ENCODE peak calls at places on chromosomes 7 and 10, in seven cellular contexts. F is T-helper 2 cell; W is adrenal gland; B is activated CD8-positive, alpha-beta T cell treated with anti-CD3 and anti-CD28 coated beads for 36 hours; N is glutamatergic neuron; X is heart left ventricle; V is activated CD4-positive, CD25-positive, alpha-beta regulatory T cell. E is an unnamed sample.

GRCh38 chr7:20440472-20441105 is 109.9 kb downstream of the ITGB8 start:
- DNase-seq in F (no peak), W (peak), B (peak), N (peak), X (no peak), V (no peak), E (no peak)

GRCh38 chr7:42144253-42145002 is 92.6 kb downstream of the GLI3 start:
- DNase-seq in F (no peak), W (no peak), B (no peak), N (no peak), X (no peak), V (no peak), E (no peak)

GRCh38 chr10:3455385-3456334 is 283.1 kb upstream of the PITRM1 start:
- DNase-seq in F (no peak), W (no peak), B (no peak), N (no peak), X (no peak), V (no peak), E (no peak)

GRCh38 chr10:132689721-132690360 is 96.1 kb downstream of the NKX6-2 start:
- DNase-seq in F (no peak), W (no peak), B (no peak), N (peak), X (peak), V (no peak), E (no peak)

GRCh38 chr10:131882590-131883451 is 18.0 kb upstream of the PPP2R2D start:
- DNase-seq in F (no peak), W (no peak), B (no peak), N (no peak), X (no peak), V (no peak), E (no peak)

GRCh38 chr7:129210256-129210988 is 14.4 kb upstream of the AHCYL2 start:
- DNase-seq in F (peak), W (peak), B (peak), N (peak), X (peak), V (peak), E (peak)

GRCh38 chr7:27156508-27156898 is at the start of gene HOXA7:
- DNase-seq in F (no peak), W (peak), B (no peak), N (no peak), X (no peak), V (no peak), E (no peak)

GRCh38 chr7:157436763-157437480 is 100.1 kb downstream of the DNAJB6 start:
- DNase-seq in F (no peak), W (no peak), B (no peak), N (no peak), X (no peak), V (no peak), E (no peak)

E was measured in T-helper 9 cell.